ENCODE peak calls at places on chromosomes 4 and X, in four cellular contexts. I is HepG2, F is HEK293T, J is K562. E is an unnamed sample.

GRCh38 chr4:113636877-113637276 is 124.7 kb downstream of the CAMK2D start:
- DNase-seq in J (peak), I (no peak), F (no peak), E (no peak)

GRCh38 chrX:129006491-129006890 is 516.8 kb downstream of the SMARCA1 start:
- DNase-seq in I (no peak), J (no peak), F (no peak), E (no peak)

GRCh38 chr4:68162196-68162595 is 32.5 kb upstream of the TMPRSS11F start:
- DNase-seq in J (no peak), I (no peak), F (no peak), E (no peak)

GRCh38 chrX:11462648-11463047 is 169.4 kb downstream of the AMELX start:
- DNase-seq in F (no peak), J (peak), I (no peak), E (no peak)

GRCh38 chrX:85109235-85109634 is 105.6 kb downstream of the APOOL start:
- DNase-seq in J (peak), I (peak), F (peak), E (no peak)

GRCh38 chr4:118329849-118330248 is 23.0 kb downstream of the PRSS12 start:
- DNase-seq in F (no peak), J (no peak), I (no peak), E (no peak)

GRCh38 chr4:40189997-40190396 is 6.8 kb upstream of the RHOH start:
- DNase-seq in I (no peak), J (no peak), F (no peak), E (no peak)

GRCh38 chr4:80173841-80174240 is 23.5 kb upstream of the PRDM8 start:
- DNase-seq in F (no peak), I (no peak), J (no peak), E (no peak)

GRCh38 chr4:20416800-20417199 is 165.1 kb downstream of the SLIT2 start:
- DNase-seq in I (no peak), J (no peak), F (no peak), E (no peak)

GRCh38 chr4:6963139-6963611 is 53.5 kb downstream of the TBC1D14 start:
- DNase-seq in F (no peak), I (peak), J (no peak), E (no peak)

GRCh38 chr4:145352438-145353145 is 129.1 kb upstream of the SMAD1 start:
- DNase-seq in F (no peak), I (no peak), J (no peak), E (no peak)

GRCh38 chr4:45679411-45679810 is 444.4 kb downstream of the GABRG1 start:
- DNase-seq in I (no peak), F (no peak), J (no peak), E (no peak)

GRCh38 chr4:7928711-7929505 is 10.8 kb downstream of the AFAP1 start:
- DNase-seq in F (no peak), I (peak), J (no peak), E (no peak)

GRCh38 chrX:151873096-151873495 is 39.6 kb upstream of the MAGEA4 start:
- DNase-seq in I (no peak), F (no peak), J (no peak), E (no peak)

GRCh38 chr4:150106886-150107285 is 28.6 kb downstream of the DCLK2 start:
- DNase-seq in F (no peak), J (no peak), I (no peak), E (no peak)

GRCh38 chr4:825969-826330 is at the start of gene CPLX1:
- DNase-seq in J (peak), I (no peak), F (peak), E (no peak)

GRCh38 chr4:44016582-44017421 is 431.8 kb downstream of the KCTD8 start:
- DNase-seq in I (peak), F (no peak), J (no peak), E (no peak)

GRCh38 chrX:386768-387575 is at the start of gene PPP2R3B:
- DNase-seq in I (peak), F (peak), J (peak), E (peak)

GRCh38 chr4:141340458-141340857 is 119.8 kb downstream of the ZNF330 start:
- DNase-seq in J (no peak), F (no peak), I (no peak), E (no peak)

GRCh38 chrX:150934453-150934852 is 36.0 kb upstream of the CD99L2 start:
- DNase-seq in J (no peak), F (no peak), I (no peak), E (no peak)

GRCh38 chrX:69232945-69233344 is 67.7 kb upstream of the PJA1 start:
- DNase-seq in F (no peak), I (no peak), J (peak), E (no peak)

GRCh38 chrX:34467437-34467836 is 189.6 kb downstream of the TMEM47 start:
- DNase-seq in I (no peak), J (no peak), F (no peak), E (no peak)

GRCh38 chr4:139367421-139368090 is 65.3 kb upstream of the NDUFC1 start:
- DNase-seq in I (no peak), J (no peak), F (no peak), E (no peak)

GRCh38 chr4:163679189-163679588 is 184.7 kb downstream of the TMA16 start:
- DNase-seq in I (peak), J (peak), F (peak), E (no peak)

GRCh38 chr4:7352486-7352885 is 82.2 kb downstream of the PSAPL1 start:
- DNase-seq in F (no peak), J (no peak), I (no peak), E (no peak)

GRCh38 chr4:156815717-156816319 is 155.8 kb downstream of the PDGFC start:
- DNase-seq in F (peak), I (no peak), J (no peak), E (no peak)

GRCh38 chr4:102574317-102574716 is 73.2 kb downstream of the NFKB1 start:
- DNase-seq in F (no peak), J (peak), I (no peak), E (no peak)

GRCh38 chr4:176187610-176188009 is 7.8 kb downstream of the SPATA4 start:
- DNase-seq in I (peak), F (no peak), J (no peak), E (no peak)

GRCh38 chrX:19334945-19335626 is 8.6 kb upstream of the PDHA1 start:
- DNase-seq in F (peak), J (peak), I (peak), E (peak)

GRCh38 chrX:151984328-151984727 is 9.9 kb upstream of the GABRE start:
- DNase-seq in I (peak), F (no peak), J (peak), E (no peak)

GRCh38 chr4:7206385-7206784 is 14.0 kb downstream of the SORCS2 start:
- DNase-seq in F (no peak), J (peak), I (no peak), E (no peak)

GRCh38 chr4:78527555-78527954 is 24.0 kb upstream of the ANXA3 start:
- DNase-seq in F (no peak), I (no peak), J (no peak), E (no peak)

GRCh38 chr4:93184093-93184492 is 644.5 kb upstream of the ATOH1 start:
- DNase-seq in F (no peak), J (no peak), I (no peak), E (no peak)

GRCh38 chr4:177952723-177953122 is 510.5 kb upstream of the AGA start:
- DNase-seq in F (no peak), J (no peak), I (no peak), E (no peak)

GRCh38 chrX:106378616-106379015 is 210.5 kb downstream of the PWWP3B start:
- DNase-seq in I (no peak), F (no peak), J (no peak), E (no peak)

GRCh38 chr4:121555315-121556107 is 141.3 kb downstream of the ANXA5 start:
- DNase-seq in J (no peak), F (no peak), I (no peak), E (no peak)

GRCh38 chrX:86806786-86807185 is 658.5 kb downstream of the DACH2 start:
- DNase-seq in I (peak), F (peak), J (peak), E (no peak)

GRCh38 chr4:54683616-54684346 is 26.0 kb downstream of the KIT start:
- DNase-seq in J (peak), I (peak), F (no peak), E (no peak)

GRCh38 chr4:87525636-87526035 is 3.5 kb downstream of the SPARCL1 start:
- DNase-seq in I (no peak), J (no peak), F (no peak), E (no peak)
- TF ChIP-seq FOXK2 in I (no peak), J (no peak), F (no peak), E (no peak)

GRCh38 chr4:72587334-72587733 is 18.3 kb upstream of the ADAMTS3 start:
- DNase-seq in F (no peak), I (no peak), J (no peak), E (no peak)

GRCh38 chr4:72592076-72592475 is 23.1 kb upstream of the ADAMTS3 start:
- DNase-seq in I (no peak), F (no peak), J (no peak), E (no peak)

DNA sequence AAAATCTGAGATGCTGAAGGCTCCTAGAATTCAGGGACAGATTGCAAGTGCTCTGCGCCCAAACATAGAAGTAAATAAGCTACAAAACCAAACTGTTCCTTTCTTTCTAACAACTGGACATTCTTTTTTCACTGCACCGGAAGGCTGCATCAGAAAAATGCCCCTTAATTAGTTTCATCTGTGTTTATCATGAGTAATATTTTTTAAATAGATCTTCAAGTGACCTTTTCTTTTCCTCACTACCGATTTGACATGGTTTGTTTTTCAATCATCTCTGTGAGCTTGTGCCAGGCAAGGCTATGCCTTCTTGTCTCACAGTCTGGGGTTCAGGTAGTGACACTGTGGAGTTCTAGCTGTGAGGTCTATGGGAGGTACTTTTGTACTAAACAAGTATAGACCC is 22.5 kb upstream of the ADAMTS3 start:
- DNase-seq in J (no peak), I (no peak), F (no peak), E (no peak)
- TF ChIP-seq FOXK2 in J (no peak), I (no peak), F (no peak), E (no peak)

DNA sequence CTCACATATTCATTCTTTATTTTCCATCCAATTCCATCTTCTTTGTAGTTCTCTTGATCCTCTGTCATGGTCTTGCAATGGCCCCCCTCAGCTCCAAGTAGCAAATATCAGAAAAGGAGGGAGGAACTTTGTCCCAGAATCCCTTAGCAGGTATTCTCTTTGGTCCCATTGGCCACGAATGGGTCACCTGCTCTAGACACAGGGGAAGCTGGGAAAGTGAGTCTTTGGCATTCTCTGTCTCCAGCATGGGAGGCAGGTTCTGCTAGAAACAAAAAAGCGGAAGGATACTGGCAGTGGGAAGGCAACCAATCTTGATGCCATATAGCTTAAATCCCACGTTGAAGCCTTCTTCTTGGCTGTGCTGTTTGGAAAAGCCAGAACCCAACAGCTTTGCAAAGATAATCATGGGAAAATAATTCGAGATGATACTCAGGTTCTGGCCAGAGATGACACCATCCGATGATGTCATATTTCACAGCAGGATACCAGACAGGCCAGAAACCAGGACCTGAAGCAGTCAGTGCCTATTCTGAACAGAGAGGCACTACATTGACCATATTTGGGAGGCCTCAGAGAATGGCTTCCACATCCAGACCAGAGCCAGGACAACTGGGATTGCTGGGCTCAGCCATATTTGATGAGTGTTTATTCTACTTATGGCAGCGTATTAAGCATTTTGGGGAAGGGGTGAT is 110.4 kb upstream of the ATXN3L start:
- DNase-seq in J (no peak), F (no peak), I (no peak), E (no peak)
- TF ChIP-seq FOXK2 in J (no peak), F (no peak), I (no peak), E (no peak)

GRCh38 chrX:7235071-7235470 is 87.1 kb upstream of the PUDP start:
- DNase-seq in I (no peak), J (no peak), F (no peak), E (no peak)
- TF ChIP-seq FOXK2 in I (no peak), J (no peak), F (no peak), E (no peak)

GRCh38 chr4:112348488-112349158 is 51.5 kb downstream of the ALPK1 start:
- DNase-seq in F (peak), I (peak), J (peak), E (no peak)

GRCh38 chr4:112340048-112340447 is 42.9 kb downstream of the ALPK1 start:
- DNase-seq in F (no peak), I (no peak), J (no peak), E (no peak)

GRCh38 chr4:112343330-112343729 is 46.2 kb downstream of the ALPK1 start:
- DNase-seq in I (no peak), J (no peak), F (no peak), E (no peak)
- TF ChIP-seq FOXK2 in I (no peak), J (no peak), F (no peak), E (no peak)

GRCh38 chr4:148716361-148717063 is 274.3 kb upstream of the NR3C2 start:
- DNase-seq in J (no peak), I (no peak), F (no peak), E (no peak)
- TF ChIP-seq FOXK2 in J (no peak), I (no peak), F (no peak), E (no peak)

GRCh38 chrX:27619975-27620374 is 29.8 kb downstream of the DCAF8L2 start:
- DNase-seq in J (peak), I (peak), F (no peak), E (no peak)
- TF ChIP-seq FOXK2 in J (no peak), I (no peak), F (no peak), E (no peak)

GRCh38 chr4:182922551-182923284 is 5.5 kb upstream of the DCTD start:
- DNase-seq in J (no peak), F (no peak), I (no peak), E (no peak)
- TF ChIP-seq FOXK2 in J (no peak), F (no peak), I (no peak), E (no peak)

GRCh38 chr4:3031357-3032064 is 42.8 kb downstream of the HTT-AS start:
- DNase-seq in F (no peak), J (no peak), I (no peak), E (no peak)
- TF ChIP-seq FOXK2 in F (no peak), J (no peak), I (no peak), E (no peak)